ENCODE peak calls at places on chromosomes 7 and 10, in nine cellular contexts. U is transverse colon, X is sigmoid colon, W is H1, R is tibial nerve, D is A549, Z is stomach, M is K562, A is GM12878. C is an unnamed sample. For H3K4me1, the result is how much of the 10 kb centered on the place peaks cover.

GRCh38 chr10:58859541-58859940 is 316.9 kb upstream of the PHYHIPL start:
- DNase-seq in U (no peak), X (no peak), W (no peak), R (no peak), D (no peak), Z (no peak), M (no peak), A (no peak), C (no peak)

GRCh38 chr10:122343936-122344335 is 30.6 kb upstream of the PLEKHA1 start:
- DNase-seq in U (no peak), X (no peak), W (no peak), R (no peak), D (no peak), Z (no peak), M (no peak), A (no peak), C (no peak)

GRCh38 chr7:151157645-151158329 is 9.7 kb downstream of the GBX1 start:
- DNase-seq in U (peak), X (no peak), W (no peak), R (no peak), D (peak), Z (no peak), M (no peak), A (no peak), C (no peak)

GRCh38 chr7:3835102-3835501 is 534.0 kb downstream of the SDK1 start:
- DNase-seq in U (peak), X (no peak), W (no peak), R (no peak), D (no peak), Z (no peak), M (no peak), A (no peak), C (no peak)

GRCh38 chr10:120387326-120387725 is 69.7 kb upstream of the PLPP4 start:
- DNase-seq in U (no peak), X (no peak), W (no peak), R (no peak), D (no peak), Z (no peak), M (no peak), A (no peak), C (no peak)

GRCh38 chr7:121395494-121395960 is 581 bp downstream of the FAM3C start:
- DNase-seq in U (peak), X (no peak), W (no peak), R (peak), D (peak), Z (peak), M (peak), A (no peak), C (no peak)

GRCh38 chr10:810351-810846 is 120.9 kb upstream of the DIP2C start:
- DNase-seq in U (no peak), X (no peak), W (no peak), R (no peak), D (no peak), Z (no peak), M (peak), A (no peak), C (peak)

GRCh38 chr10:103884681-103885139 is 29.3 kb upstream of the SH3PXD2A start:
- DNase-seq in U (peak), X (no peak), W (no peak), R (no peak), D (peak), Z (no peak), M (peak), A (no peak), C (peak)

GRCh38 chr7:99824091-99824490 is 3.7 kb upstream of the CYP3A43 start:
- DNase-seq in U (no peak), X (no peak), W (no peak), R (no peak), D (no peak), Z (no peak), M (no peak), A (no peak), C (no peak)

GRCh38 chr10:43265799-43266721 is 805 bp downstream of the RASGEF1A start:
- DNase-seq in U (peak), X (no peak), W (no peak), R (no peak), D (peak), Z (peak), M (no peak), A (no peak), C (peak)

GRCh38 chr10:110643670-110644597 is at the start of gene RBM20:
- DNase-seq in U (peak), X (peak), W (no peak), R (no peak), D (no peak), Z (no peak), M (peak), A (no peak), C (no peak)

GRCh38 chr7:18508441-18509427 is 13.2 kb downstream of the HDAC9 start:
- DNase-seq in U (no peak), X (no peak), W (no peak), R (no peak), D (peak), Z (no peak), M (peak), A (no peak), C (no peak)

GRCh38 chr10:70974351-70974901 is 86.1 kb upstream of the PCBD1 start:
- DNase-seq in U (no peak), X (no peak), W (no peak), R (no peak), D (peak), Z (no peak), M (peak), A (no peak), C (no peak)

GRCh38 chr10:58439632-58440364 is 54.6 kb downstream of the TFAM start:
- DNase-seq in U (no peak), X (no peak), W (no peak), R (no peak), D (no peak), Z (no peak), M (no peak), A (no peak), C (no peak)

GRCh38 chr10:12505683-12506082 is 156.3 kb downstream of the CAMK1D start:
- DNase-seq in U (no peak), X (no peak), W (no peak), R (no peak), D (no peak), Z (no peak), M (no peak), A (no peak), C (no peak)

GRCh38 chr10:129059977-129060376 is 407.1 kb upstream of the MGMT start:
- DNase-seq in U (no peak), X (no peak), W (no peak), R (no peak), D (no peak), Z (no peak), M (no peak), A (no peak), C (no peak)

GRCh38 chr10:785539-786214 is 96.2 kb upstream of the DIP2C start:
- DNase-seq in U (no peak), X (peak), W (no peak), R (no peak), D (no peak), Z (peak), M (no peak), A (no peak), C (no peak)

GRCh38 chr10:102202386-102202785 is 23.7 kb upstream of the ELOVL3 start:
- DNase-seq in U (no peak), X (no peak), W (no peak), R (no peak), D (no peak), Z (no peak), M (no peak), A (no peak), C (no peak)

GRCh38 chr10:101901340-101901739 is 57.7 kb upstream of the KCNIP2 start:
- DNase-seq in U (no peak), X (no peak), W (no peak), R (no peak), D (no peak), Z (no peak), M (no peak), A (peak), C (no peak)

GRCh38 chr10:72066318-72067284 is 21.8 kb downstream of the SPOCK2 start:
- DNase-seq in U (no peak), X (peak), W (no peak), R (no peak), D (no peak), Z (no peak), M (no peak), A (no peak), C (peak)

GRCh38 chr7:51679358-51679757 is 362.7 kb upstream of the COBL start:
- DNase-seq in U (no peak), X (no peak), W (no peak), R (no peak), D (no peak), Z (no peak), M (no peak), A (no peak), C (no peak)

GRCh38 chr7:2604608-2605174 is 27.1 kb upstream of the TTYH3 start:
- DNase-seq in U (no peak), X (no peak), W (no peak), R (no peak), D (no peak), Z (no peak), M (no peak), A (no peak), C (no peak)

GRCh38 chr7:144835166-144835611 is 664 bp downstream of the TPK1 start:
- DNase-seq in U (peak), X (peak), W (no peak), R (peak), D (peak), Z (peak), M (peak), A (peak), C (peak)

GRCh38 chr10:84335516-84335915 is 7.1 kb downstream of the CCSER2 start:
- DNase-seq in U (no peak), X (no peak), W (no peak), R (no peak), D (no peak), Z (no peak), M (no peak), A (no peak), C (no peak)
- H3K4me1 ChIP-seq in U (under half), X (under half), W (under half), R (under half), D (under half), Z (half or more), M (under half), A (under half), C (under half)

GRCh38 chr10:127905623-127906261 is 1.2 kb upstream of the PTPRE start:
- DNase-seq in U (no peak), X (peak), W (no peak), R (no peak), D (no peak), Z (no peak), M (no peak), A (no peak), C (no peak)

GRCh38 chr10:127908106-127908957 is 1.4 kb downstream of the PTPRE start:
- DNase-seq in U (no peak), X (peak), W (no peak), R (no peak), D (no peak), Z (no peak), M (no peak), A (no peak), C (no peak)

GRCh38 chr10:127904931-127905622 is 1.8 kb upstream of the PTPRE start:
- DNase-seq in U (no peak), X (peak), W (no peak), R (no peak), D (no peak), Z (no peak), M (no peak), A (no peak), C (no peak)

GRCh38 chr10:127907411-127908105 is 655 bp downstream of the PTPRE start:
- DNase-seq in U (peak), X (peak), W (no peak), R (no peak), D (no peak), Z (peak), M (no peak), A (no peak), C (no peak)

DNA sequence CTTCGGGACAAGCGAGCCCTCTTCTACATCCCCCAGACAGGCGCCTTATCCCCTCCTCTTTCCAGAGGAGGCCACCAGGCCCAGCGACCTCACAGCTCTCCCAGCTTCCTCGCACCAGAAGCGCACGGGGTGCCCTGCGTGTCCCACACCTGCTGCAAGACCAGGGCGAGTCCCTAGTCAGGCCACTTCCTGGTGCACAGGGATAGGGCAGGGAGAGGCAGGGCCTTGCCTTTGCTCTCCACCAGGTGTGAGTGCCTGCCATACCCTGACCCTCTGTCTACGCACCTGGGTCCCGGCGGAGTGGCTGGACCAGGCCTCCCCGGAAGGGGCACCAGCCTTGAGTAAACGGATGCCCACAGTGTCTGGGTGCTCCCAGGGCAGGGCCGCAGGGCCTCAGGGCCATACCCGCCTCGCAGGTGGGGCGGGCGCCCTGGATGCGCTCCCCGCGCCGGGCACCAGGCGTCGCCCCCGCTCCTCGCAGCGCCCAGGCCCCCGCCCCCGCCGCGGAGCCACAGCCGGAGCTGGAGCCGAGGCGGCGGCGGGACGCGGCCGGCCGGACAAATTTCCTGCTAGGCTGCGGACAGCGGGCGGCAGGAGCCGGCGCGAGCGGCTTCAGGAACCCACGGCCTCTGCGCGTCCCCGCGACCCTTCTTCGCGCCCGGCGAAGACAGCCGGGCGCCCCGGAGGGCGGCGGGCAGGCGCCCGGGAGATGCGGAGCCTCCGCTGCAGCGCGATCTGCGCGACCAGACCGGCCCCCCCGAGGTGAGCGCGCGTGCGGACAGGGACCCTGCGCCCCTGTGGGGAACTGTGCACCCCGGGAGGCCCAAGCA is at the start of gene PTPRE:
- DNase-seq in U (peak), X (peak), W (peak), R (peak), D (peak), Z (peak), M (peak), A (no peak), C (no peak)
- TF ChIP-seq POLR2A in U (peak), X (peak), W (no peak), R (peak), D (no peak), Z (no peak), M (no peak), A (no peak), C (no peak)

DNA sequence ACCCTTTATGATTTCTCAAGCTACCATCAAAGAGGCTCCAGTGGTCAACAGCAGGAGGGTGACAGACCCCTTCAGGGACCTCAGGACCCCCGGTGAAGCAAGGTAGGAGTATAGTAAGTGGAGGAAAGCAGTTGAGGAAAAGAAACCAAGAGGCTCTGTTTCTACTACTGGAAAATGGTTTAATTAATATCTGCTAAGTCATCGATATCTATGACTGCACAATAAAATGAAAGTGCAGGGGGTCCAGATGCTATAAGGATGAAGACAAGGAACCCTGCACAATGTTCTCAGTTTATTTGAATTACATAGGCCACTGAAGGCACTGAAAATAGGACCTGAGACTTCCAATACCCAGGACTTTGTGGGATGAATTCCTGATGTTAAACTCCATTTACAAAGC is 23.7 kb downstream of the AMPH start:
- DNase-seq in U (no peak), X (no peak), W (no peak), R (no peak), D (no peak), Z (no peak), M (no peak), A (no peak), C (no peak)
- TF ChIP-seq EP300 in U (no peak), X (no peak), W (no peak), R (no peak), D (no peak), Z (no peak), M (no peak), A (no peak), C (no peak)

GRCh38 chr7:98119257-98119918 is 12.7 kb downstream of the LMTK2 start:
- DNase-seq in U (no peak), X (no peak), W (no peak), R (no peak), D (peak), Z (no peak), M (no peak), A (no peak), C (no peak)
- H3K4me1 ChIP-seq in U (under half), X (under half), W (under half), R (under half), D (half or more), Z (half or more), M (under half), A (under half), C (under half)

GRCh38 chr10:33653584-33654367 is 319.3 kb upstream of the NRP1 start:
- DNase-seq in U (no peak), X (no peak), W (no peak), R (no peak), D (no peak), Z (no peak), M (no peak), A (no peak), C (no peak)

GRCh38 chr10:33655165-33655815 is 320.8 kb upstream of the NRP1 start:
- DNase-seq in U (no peak), X (no peak), W (no peak), R (no peak), D (no peak), Z (no peak), M (no peak), A (no peak), C (no peak)

GRCh38 chr10:33655921-33656320 is 321.5 kb upstream of the NRP1 start:
- DNase-seq in U (no peak), X (no peak), W (no peak), R (no peak), D (no peak), Z (no peak), M (no peak), A (no peak), C (no peak)

GRCh38 chr10:33657154-33657900 is 322.9 kb upstream of the NRP1 start:
- DNase-seq in U (no peak), X (no peak), W (no peak), R (no peak), D (no peak), Z (no peak), M (no peak), A (no peak), C (no peak)

GRCh38 chr10:33652870-33653269 is 318.4 kb upstream of the NRP1 start:
- DNase-seq in U (no peak), X (no peak), W (no peak), R (no peak), D (no peak), Z (no peak), M (no peak), A (no peak), C (no peak)
- TF ChIP-seq POLR2A in U (no peak), X (no peak), W (no peak), R (no peak), D (no peak), Z (no peak), M (no peak), A (no peak), C (no peak)